ENCODE peak calls at places on chromosomes 7 and 10, in six cellular contexts. One of them, this sample, is unnamed.
A peak's percentile ranks its signal among the peaks of the same experiment; 100 is the strongest.

GRCh38 chr7:45026013-45026412 is 26.0 kb downstream of the CCM2 start:
- DNase-seq in NT2/D1: no peak
- DNase-seq in left ventricle myocardium inferior: no peak
- DNase-seq in T-cell: no peak
- DNase-seq in T-helper 2 cell: no peak
- DNase-seq in prostate gland: no peak
- DNase-seq in this sample: no peak

GRCh38 chr10:119203006-119203405 is 4.4 kb upstream of the GRK5 start:
- DNase-seq in prostate gland: no peak
- DNase-seq in T-helper 2 cell: no peak
- DNase-seq in T-cell: no peak
- DNase-seq in NT2/D1: no peak
- DNase-seq in left ventricle myocardium inferior: no peak
- DNase-seq in this sample: peak; percentile 86

GRCh38 chr7:93185303-93186027 is 37.3 kb upstream of the SAMD9L start:
- DNase-seq in left ventricle myocardium inferior: no peak
- DNase-seq in T-helper 2 cell: no peak
- DNase-seq in T-cell: no peak
- DNase-seq in NT2/D1: no peak
- DNase-seq in prostate gland: no peak
- DNase-seq in this sample: peak; percentile 15

GRCh38 chr7:4028221-4028620 is 653.9 kb upstream of the FOXK1 start:
- DNase-seq in NT2/D1: no peak
- DNase-seq in left ventricle myocardium inferior: no peak
- DNase-seq in T-cell: no peak
- DNase-seq in prostate gland: no peak
- DNase-seq in T-helper 2 cell: no peak
- DNase-seq in this sample: no peak

GRCh38 chr7:78220754-78221153 is 422.2 kb downstream of the PHTF2 start:
- DNase-seq in T-cell: no peak
- DNase-seq in T-helper 2 cell: no peak
- DNase-seq in left ventricle myocardium inferior: no peak
- DNase-seq in NT2/D1: no peak
- DNase-seq in prostate gland: no peak
- DNase-seq in this sample: no peak

GRCh38 chr7:138813945-138814344 is 15.9 kb upstream of the ATP6V0A4 start:
- DNase-seq in T-cell: no peak
- DNase-seq in NT2/D1: no peak
- DNase-seq in left ventricle myocardium inferior: no peak
- DNase-seq in T-helper 2 cell: no peak
- DNase-seq in prostate gland: no peak
- DNase-seq in this sample: no peak

GRCh38 chr7:30864146-30864545 is 47.5 kb upstream of the AQP1 start:
- DNase-seq in T-cell: no peak
- DNase-seq in T-helper 2 cell: no peak
- DNase-seq in prostate gland: no peak
- DNase-seq in left ventricle myocardium inferior: no peak
- DNase-seq in NT2/D1: no peak
- DNase-seq in this sample: no peak

GRCh38 chr10:18260308-18260971 is 120.2 kb downstream of the CACNB2 start:
- DNase-seq in T-helper 2 cell: no peak
- DNase-seq in left ventricle myocardium inferior: no peak
- DNase-seq in prostate gland: no peak
- DNase-seq in T-cell: no peak
- DNase-seq in NT2/D1: no peak
- DNase-seq in this sample: no peak